ENCODE peak calls at places on chromosomes 2 and 18, in four cellular contexts. One of them, this sample, is unnamed.

GRCh38 chr18:77749189-77749588 is 499.5 kb downstream of the GALR1 start:
- DNase-seq in progenitor cell of endocrine pancreas: no peak
- DNase-seq in GM20000: peak; percentile 9
- DNase-seq in cardiac muscle cell: no peak
- DNase-seq in this sample: no peak

GRCh38 chr2:24385366-24385765 is 25.0 kb upstream of the ITSN2 start:
- DNase-seq in progenitor cell of endocrine pancreas: no peak
- DNase-seq in GM20000: no peak
- DNase-seq in cardiac muscle cell: no peak
- DNase-seq in this sample: no peak

GRCh38 chr2:9232886-9233285 is 26.3 kb downstream of the ASAP2 start:
- DNase-seq in progenitor cell of endocrine pancreas: no peak
- DNase-seq in GM20000: no peak
- DNase-seq in cardiac muscle cell: no peak
- DNase-seq in this sample: no peak

GRCh38 chr2:69212238-69213028 is 174.6 kb downstream of the GFPT1 start:
- DNase-seq in progenitor cell of endocrine pancreas: no peak
- DNase-seq in GM20000: no peak
- DNase-seq in cardiac muscle cell: no peak
- DNase-seq in this sample: no peak

GRCh38 chr18:62829936-62830335 is 114.6 kb downstream of the PHLPP1 start:
- DNase-seq in progenitor cell of endocrine pancreas: no peak
- DNase-seq in GM20000: no peak
- DNase-seq in cardiac muscle cell: no peak
- DNase-seq in this sample: no peak

GRCh38 chr2:45533771-45534170 is 77.3 kb downstream of the SRBD1 start:
- DNase-seq in progenitor cell of endocrine pancreas: no peak
- DNase-seq in GM20000: no peak
- DNase-seq in cardiac muscle cell: no peak
- DNase-seq in this sample: no peak

GRCh38 chr18:48405108-48405507 is 4.1 kb downstream of the ZBTB7C start:
- DNase-seq in progenitor cell of endocrine pancreas: no peak
- DNase-seq in GM20000: no peak
- DNase-seq in cardiac muscle cell: peak; percentile 15
- DNase-seq in this sample: no peak

GRCh38 chr2:99101697-99102096 is 39.8 kb upstream of the C2orf15 start:
- DNase-seq in progenitor cell of endocrine pancreas: no peak
- DNase-seq in GM20000: no peak
- DNase-seq in cardiac muscle cell: peak; percentile 49
- DNase-seq in this sample: no peak

GRCh38 chr2:63023444-63023843 is 27.2 kb upstream of the OTX1 start:
- DNase-seq in progenitor cell of endocrine pancreas: no peak
- DNase-seq in GM20000: peak; percentile 7
- DNase-seq in cardiac muscle cell: peak; percentile 57
- DNase-seq in this sample: no peak

GRCh38 chr2:236932711-236933300 is 152.9 kb upstream of the COPS8 start:
- DNase-seq in progenitor cell of endocrine pancreas: no peak
- DNase-seq in GM20000: no peak
- DNase-seq in cardiac muscle cell: no peak
- DNase-seq in this sample: no peak

GRCh38 chr2:126796931-126797621 is 101.6 kb upstream of the TEX51 start:
- DNase-seq in progenitor cell of endocrine pancreas: no peak
- DNase-seq in GM20000: no peak
- DNase-seq in cardiac muscle cell: no peak
- DNase-seq in this sample: no peak

GRCh38 chr2:106057206-106057605 is 136.9 kb downstream of the UXS1 start:
- DNase-seq in progenitor cell of endocrine pancreas: no peak
- DNase-seq in GM20000: no peak
- DNase-seq in cardiac muscle cell: no peak
- DNase-seq in this sample: no peak

GRCh38 chr2:192286093-192286701 is 91.5 kb upstream of the TMEFF2 start:
- DNase-seq in progenitor cell of endocrine pancreas: no peak
- DNase-seq in GM20000: no peak
- DNase-seq in cardiac muscle cell: peak; percentile 78
- DNase-seq in this sample: no peak

GRCh38 chr2:42722328-42723190 is 41.4 kb downstream of the OXER1 start:
- DNase-seq in progenitor cell of endocrine pancreas: no peak
- DNase-seq in GM20000: peak; percentile 71
- DNase-seq in cardiac muscle cell: peak; percentile 95
- DNase-seq in this sample: peak; percentile 64

GRCh38 chr2:175750195-175750594 is 251.9 kb downstream of the LNPK start:
- DNase-seq in progenitor cell of endocrine pancreas: no peak
- DNase-seq in GM20000: no peak
- DNase-seq in cardiac muscle cell: no peak
- DNase-seq in this sample: no peak

GRCh38 chr2:128411431-128411830 is 92.8 kb upstream of the HS6ST1 start:
- DNase-seq in progenitor cell of endocrine pancreas: peak; percentile 1
- DNase-seq in GM20000: no peak
- DNase-seq in cardiac muscle cell: no peak
- DNase-seq in this sample: no peak

GRCh38 chr2:112959109-112959591 is 18.7 kb upstream of the IL36G start:
- DNase-seq in progenitor cell of endocrine pancreas: no peak
- DNase-seq in GM20000: no peak
- DNase-seq in cardiac muscle cell: no peak
- DNase-seq in this sample: no peak

GRCh38 chr2:71786291-71787107 is 333.1 kb downstream of the DYSF start:
- DNase-seq in progenitor cell of endocrine pancreas: peak; percentile 2
- DNase-seq in GM20000: no peak
- DNase-seq in cardiac muscle cell: no peak
- DNase-seq in this sample: no peak

GRCh38 chr2:10161961-10162441 is 39.5 kb downstream of the RRM2 start:
- DNase-seq in progenitor cell of endocrine pancreas: no peak
- DNase-seq in GM20000: no peak
- DNase-seq in cardiac muscle cell: peak; percentile 60
- DNase-seq in this sample: no peak

GRCh38 chr2:235026649-235027557 is 75.1 kb downstream of the SH3BP4 start:
- DNase-seq in progenitor cell of endocrine pancreas: no peak
- DNase-seq in GM20000: no peak
- DNase-seq in cardiac muscle cell: peak; percentile 72
- DNase-seq in this sample: no peak

GRCh38 chr2:1717129-1717528 is 27.2 kb downstream of the PXDN start:
- DNase-seq in progenitor cell of endocrine pancreas: no peak
- DNase-seq in GM20000: no peak
- DNase-seq in cardiac muscle cell: peak; percentile 82
- DNase-seq in this sample: no peak

GRCh38 chr2:96537066-96537733 is 648 bp downstream of the ARID5A start:
- DNase-seq in progenitor cell of endocrine pancreas: no peak
- DNase-seq in GM20000: peak; percentile 88
- DNase-seq in cardiac muscle cell: peak; percentile 64
- DNase-seq in this sample: peak; percentile 90

GRCh38 chr2:203025592-203025991 is 10.9 kb downstream of the NBEAL1 start:
- DNase-seq in progenitor cell of endocrine pancreas: no peak
- DNase-seq in GM20000: no peak
- DNase-seq in cardiac muscle cell: no peak
- DNase-seq in this sample: no peak

GRCh38 chr2:234861841-234862735 is 89.7 kb upstream of the SH3BP4 start:
- DNase-seq in progenitor cell of endocrine pancreas: no peak
- DNase-seq in GM20000: no peak
- DNase-seq in cardiac muscle cell: peak; percentile 25
- DNase-seq in this sample: no peak

GRCh38 chr2:27042985-27043634 is 8.4 kb upstream of the AGBL5 start:
- DNase-seq in progenitor cell of endocrine pancreas: no peak
- DNase-seq in GM20000: no peak
- DNase-seq in cardiac muscle cell: no peak
- DNase-seq in this sample: no peak

GRCh38 chr18:23257686-23258565 is 122.6 kb downstream of the CABLES1 start:
- DNase-seq in progenitor cell of endocrine pancreas: no peak
- DNase-seq in GM20000: no peak
- DNase-seq in cardiac muscle cell: peak; percentile 65
- DNase-seq in this sample: no peak

GRCh38 chr2:232336241-232336736 is 42.3 kb upstream of the ALPP start:
- DNase-seq in progenitor cell of endocrine pancreas: peak; percentile 8
- DNase-seq in GM20000: no peak
- DNase-seq in cardiac muscle cell: no peak
- DNase-seq in this sample: no peak

GRCh38 chr2:114543106-114543806 is 100.8 kb downstream of the DPP10 start:
- DNase-seq in progenitor cell of endocrine pancreas: no peak
- DNase-seq in GM20000: no peak
- DNase-seq in cardiac muscle cell: peak; percentile 91
- DNase-seq in this sample: no peak

GRCh38 chr2:190202604-190203003 is 117.0 kb downstream of the HIBCH start:
- DNase-seq in progenitor cell of endocrine pancreas: no peak
- DNase-seq in GM20000: no peak
- DNase-seq in cardiac muscle cell: no peak
- DNase-seq in this sample: no peak

GRCh38 chr2:217794133-217794986 is 208.4 kb downstream of the TNS1 start:
- DNase-seq in progenitor cell of endocrine pancreas: no peak
- DNase-seq in GM20000: peak; percentile 1
- DNase-seq in cardiac muscle cell: no peak
- DNase-seq in this sample: peak; percentile 3

GRCh38 chr2:69196327-69197117 is 183.5 kb downstream of the ANTXR1 start:
- DNase-seq in progenitor cell of endocrine pancreas: no peak
- DNase-seq in GM20000: no peak
- DNase-seq in cardiac muscle cell: peak; percentile 69
- DNase-seq in this sample: no peak

GRCh38 chr18:6776193-6776592 is 46.7 kb downstream of the ARHGAP28 start:
- DNase-seq in progenitor cell of endocrine pancreas: no peak
- DNase-seq in GM20000: no peak
- DNase-seq in cardiac muscle cell: peak; percentile 91
- DNase-seq in this sample: no peak

GRCh38 chr2:16614314-16614860 is 51.2 kb downstream of the CYRIA start:
- DNase-seq in progenitor cell of endocrine pancreas: no peak
- DNase-seq in GM20000: no peak
- DNase-seq in cardiac muscle cell: peak; percentile 35
- DNase-seq in this sample: no peak

GRCh38 chr2:42147641-42148274 is 21.4 kb upstream of the EML4 start:
- DNase-seq in progenitor cell of endocrine pancreas: no peak
- DNase-seq in GM20000: no peak
- DNase-seq in cardiac muscle cell: peak; percentile 84
- DNase-seq in this sample: no peak

GRCh38 chr2:12330916-12331315 is 385.8 kb upstream of the TRIB2 start:
- DNase-seq in progenitor cell of endocrine pancreas: no peak
- DNase-seq in GM20000: no peak
- DNase-seq in cardiac muscle cell: peak; percentile 45
- DNase-seq in this sample: no peak

GRCh38 chr2:54680397-54681032 is 42.9 kb upstream of the EML6 start:
- DNase-seq in progenitor cell of endocrine pancreas: no peak
- DNase-seq in GM20000: peak; percentile 34
- DNase-seq in cardiac muscle cell: peak; percentile 32
- DNase-seq in this sample: no peak

GRCh38 chr2:30503007-30503691 is 56.1 kb downstream of the LCLAT1 start:
- DNase-seq in progenitor cell of endocrine pancreas: no peak
- DNase-seq in GM20000: no peak
- DNase-seq in cardiac muscle cell: peak; percentile 38
- DNase-seq in this sample: peak; percentile 17

GRCh38 chr2:154945977-154946376 is 247.5 kb downstream of the KCNJ3 start:
- DNase-seq in progenitor cell of endocrine pancreas: no peak
- DNase-seq in GM20000: no peak
- DNase-seq in cardiac muscle cell: no peak
- DNase-seq in this sample: no peak

GRCh38 chr2:154941379-154941778 is 242.9 kb downstream of the KCNJ3 start:
- DNase-seq in progenitor cell of endocrine pancreas: no peak
- DNase-seq in GM20000: no peak
- DNase-seq in cardiac muscle cell: no peak
- DNase-seq in this sample: no peak
- TF ChIP-seq CTCF in progenitor cell of endocrine pancreas: no peak
- TF ChIP-seq CTCF in GM20000: no peak
- TF ChIP-seq CTCF in cardiac muscle cell: no peak
- TF ChIP-seq CTCF in this sample: no peak

GRCh38 chr18:76252880-76253279 is 242.2 kb downstream of the ZNF516 start:
- DNase-seq in progenitor cell of endocrine pancreas: no peak
- DNase-seq in GM20000: no peak
- DNase-seq in cardiac muscle cell: no peak
- DNase-seq in this sample: no peak
- TF ChIP-seq CTCF in progenitor cell of endocrine pancreas: peak; percentile 59
- TF ChIP-seq CTCF in GM20000: peak; percentile 25
- TF ChIP-seq CTCF in cardiac muscle cell: peak; percentile 42
- TF ChIP-seq CTCF in this sample: peak; percentile 22

DNA sequence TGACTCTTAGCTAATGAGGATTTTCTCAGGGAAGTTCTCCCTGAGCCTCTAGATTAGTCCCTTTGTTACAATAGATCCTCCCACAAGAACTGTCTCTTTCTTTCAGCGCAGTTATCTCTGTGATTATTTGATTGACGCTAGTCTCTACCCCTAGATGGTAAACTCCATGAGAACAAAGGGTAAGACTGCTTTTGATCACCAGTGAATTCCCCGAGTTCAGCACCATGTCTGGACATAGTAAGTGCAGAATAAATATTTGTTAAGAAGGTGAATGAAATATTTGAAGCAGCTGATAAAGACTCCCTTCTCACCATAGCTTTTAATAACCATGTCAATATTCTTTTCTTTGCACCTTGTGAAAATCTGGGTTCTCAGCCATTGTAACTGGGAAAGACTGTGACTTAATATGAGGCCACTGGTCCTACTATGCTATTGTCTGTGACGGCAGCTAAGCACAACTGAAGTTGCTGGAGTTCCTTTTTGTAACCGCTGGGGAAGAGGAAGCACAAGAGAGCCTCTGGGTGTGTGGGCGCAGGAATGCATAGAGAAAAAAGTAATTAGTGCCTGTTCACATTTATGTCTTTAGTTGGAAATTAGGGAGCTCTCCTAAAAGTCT is 214.7 kb downstream of the TGIF1 start:
- DNase-seq in progenitor cell of endocrine pancreas: no peak
- DNase-seq in GM20000: no peak
- DNase-seq in cardiac muscle cell: peak; percentile 13
- DNase-seq in this sample: no peak
- TF ChIP-seq CTCF in progenitor cell of endocrine pancreas: peak; percentile 26
- TF ChIP-seq CTCF in GM20000: no peak
- TF ChIP-seq CTCF in cardiac muscle cell: no peak
- TF ChIP-seq CTCF in this sample: no peak

GRCh38 chr18:53324353-53324752 is 900.1 kb downstream of the MBD2 start:
- DNase-seq in progenitor cell of endocrine pancreas: no peak
- DNase-seq in GM20000: no peak
- DNase-seq in cardiac muscle cell: no peak
- DNase-seq in this sample: no peak

GRCh38 chr18:53319628-53320027 is 904.8 kb downstream of the MBD2 start:
- DNase-seq in progenitor cell of endocrine pancreas: no peak
- DNase-seq in GM20000: no peak
- DNase-seq in cardiac muscle cell: no peak
- DNase-seq in this sample: no peak

GRCh38 chr18:53322163-53322562 is 902.3 kb downstream of the MBD2 start:
- DNase-seq in progenitor cell of endocrine pancreas: no peak
- DNase-seq in GM20000: no peak
- DNase-seq in cardiac muscle cell: no peak
- DNase-seq in this sample: no peak
- TF ChIP-seq CTCF in progenitor cell of endocrine pancreas: no peak
- TF ChIP-seq CTCF in GM20000: no peak
- TF ChIP-seq CTCF in cardiac muscle cell: no peak
- TF ChIP-seq CTCF in this sample: no peak

DNA sequence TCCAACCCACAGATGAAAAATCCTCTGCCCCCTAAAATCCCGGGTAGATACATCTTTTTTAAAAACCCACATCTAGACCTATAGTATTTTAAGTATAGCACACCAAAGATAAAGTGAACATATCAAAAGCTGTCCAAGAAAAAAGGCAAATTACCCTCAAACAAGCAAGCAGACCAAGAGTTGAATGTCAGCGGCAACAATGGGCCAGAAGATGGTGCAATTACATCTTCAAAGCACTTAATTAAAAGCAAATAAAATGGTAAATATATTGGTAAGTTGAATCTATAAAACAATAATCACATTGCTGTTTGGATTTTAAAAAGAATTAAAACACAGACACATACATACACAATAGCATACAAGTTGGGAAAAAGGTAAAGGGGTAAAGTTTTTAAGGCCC is 98.5 kb downstream of the MYOM1 start:
- DNase-seq in progenitor cell of endocrine pancreas: no peak
- DNase-seq in GM20000: no peak
- DNase-seq in cardiac muscle cell: peak; percentile 10
- DNase-seq in this sample: no peak
- TF ChIP-seq CTCF in progenitor cell of endocrine pancreas: no peak
- TF ChIP-seq CTCF in GM20000: peak; percentile 1
- TF ChIP-seq CTCF in cardiac muscle cell: peak; percentile 6
- TF ChIP-seq CTCF in this sample: no peak

This sample was measured in GM13977.